ENCODE peak calls at places on chromosomes 4 and X, in nine cellular contexts. Y is choroid plexus epithelial cell, E is GM10248, H is prostate gland, X is WERI-Rb-1, D is AG10803, V is A549, Q is Panc1, T is endodermal cell. G is an unnamed sample.
A peak's percentile ranks its signal among the peaks of the same experiment; 100 is the strongest.

GRCh38 chrX:31132803-31133202 is 61.0 kb upstream of the FTHL17 start:
- DNase-seq in Y (no peak), E (no peak), H (no peak), X (no peak), D (no peak), V (no peak), Q (no peak), T (no peak), G (no peak)

GRCh38 chrX:103554687-103555417 is 30.5 kb upstream of the TCEAL4 start:
- DNase-seq in Y (peak; percentile 72), E (peak; percentile 36), H (peak; percentile 29), X (peak; percentile 26), D (peak; percentile 36), V (no peak), Q (no peak), T (peak; percentile 92), G (peak; percentile 50)

GRCh38 chr4:80114732-80115265 is 41.8 kb upstream of the ANTXR2 start:
- DNase-seq in Y (no peak), E (no peak), H (no peak), X (no peak), D (no peak), V (no peak), Q (no peak), T (no peak), G (no peak)

GRCh38 chr4:70190579-70190978 is 4.9 kb upstream of the ODAM start:
- DNase-seq in Y (no peak), E (no peak), H (no peak), X (no peak), D (no peak), V (no peak), Q (no peak), T (no peak), G (no peak)

GRCh38 chrX:77415161-77415560 is 32.0 kb upstream of the FGF16 start:
- DNase-seq in Y (no peak), E (no peak), H (no peak), X (no peak), D (no peak), V (no peak), Q (no peak), T (peak; percentile 53), G (no peak)

GRCh38 chr4:113355550-113356371 is 306.3 kb downstream of the ANK2 start:
- DNase-seq in Y (peak; percentile 83), E (peak; percentile 68), H (no peak), X (no peak), D (peak; percentile 91), V (no peak), Q (no peak), T (peak; percentile 46), G (no peak)

GRCh38 chr4:2318885-2319284 is 57.0 kb upstream of the MXD4 start:
- DNase-seq in Y (no peak), E (peak; percentile 9), H (no peak), X (no peak), D (no peak), V (no peak), Q (no peak), T (no peak), G (no peak)

GRCh38 chr4:71694946-71695345 is 88.9 kb downstream of the GC start:
- DNase-seq in Y (no peak), E (no peak), H (no peak), X (no peak), D (peak; percentile 61), V (no peak), Q (no peak), T (no peak), G (no peak)

GRCh38 chrX:1391707-1392375 is at the start of gene SLC25A6:
- DNase-seq in Y (peak; percentile 99), E (peak; percentile 100), H (peak; percentile 99), X (peak; percentile 98), D (peak; percentile 96), V (peak; percentile 98), Q (peak; percentile 30), T (peak; percentile 99), G (peak; percentile 99)

GRCh38 chr4:22312113-22312512 is 203.8 kb downstream of the ADGRA3 start:
- DNase-seq in Y (no peak), E (no peak), H (no peak), X (no peak), D (no peak), V (no peak), Q (no peak), T (no peak), G (no peak)

GRCh38 chr4:17958185-17958584 is 63.4 kb downstream of the LCORL start:
- DNase-seq in Y (no peak), E (no peak), H (no peak), X (no peak), D (no peak), V (no peak), Q (no peak), T (no peak), G (no peak)

GRCh38 chr4:23903859-23904438 is 14.1 kb upstream of the PPARGC1A start:
- DNase-seq in Y (no peak), E (no peak), H (peak; percentile 21), X (no peak), D (no peak), V (no peak), Q (no peak), T (no peak), G (no peak)

GRCh38 chr4:17816142-17816541 is 5.4 kb downstream of the NCAPG start:
- DNase-seq in Y (no peak), E (no peak), H (no peak), X (no peak), D (no peak), V (no peak), Q (no peak), T (no peak), G (no peak)

GRCh38 chr4:154497901-154498300 is 6.3 kb upstream of the DCHS2 start:
- DNase-seq in Y (no peak), E (no peak), H (no peak), X (no peak), D (peak; percentile 31), V (no peak), Q (no peak), T (no peak), G (no peak)

GRCh38 chrX:24334473-24334872 is 20.6 kb upstream of the SUPT20HL2 start:
- DNase-seq in Y (no peak), E (no peak), H (no peak), X (no peak), D (no peak), V (no peak), Q (no peak), T (no peak), G (no peak)

GRCh38 chr4:165464813-165465381 is 86.1 kb downstream of the CPE start:
- DNase-seq in Y (peak; percentile 74), E (peak; percentile 59), H (no peak), X (no peak), D (peak; percentile 57), V (peak; percentile 26), Q (no peak), T (no peak), G (no peak)

GRCh38 chr4:154361450-154361849 is 130.1 kb downstream of the DCHS2 start:
- DNase-seq in Y (no peak), E (no peak), H (no peak), X (no peak), D (no peak), V (no peak), Q (no peak), T (no peak), G (no peak)

GRCh38 chr4:123599061-123599919 is 202.7 kb downstream of the SPRY1 start:
- DNase-seq in Y (peak; percentile 91), E (no peak), H (no peak), X (no peak), D (peak; percentile 82), V (no peak), Q (no peak), T (no peak), G (no peak)

GRCh38 chr4:6986067-6986780 is 56.9 kb upstream of the TADA2B start:
- DNase-seq in Y (peak; percentile 86), E (no peak), H (peak; percentile 50), X (peak; percentile 45), D (peak; percentile 77), V (peak; percentile 23), Q (no peak), T (peak; percentile 74), G (no peak)
- TF ChIP-seq CTCF in Y (no peak), E (no peak), H (no peak), X (no peak), D (no peak), V (no peak), Q (no peak), T (no peak), G (no peak)

GRCh38 chr4:105257817-105258495 is 111.3 kb downstream of the TET2 start:
- DNase-seq in Y (peak; percentile 10), E (no peak), H (no peak), X (no peak), D (no peak), V (no peak), Q (no peak), T (no peak), G (no peak)
- TF ChIP-seq CTCF in Y (peak; percentile 39), E (no peak), H (no peak), X (no peak), D (no peak), V (no peak), Q (peak; percentile 15), T (peak; percentile 35), G (no peak)

DNA sequence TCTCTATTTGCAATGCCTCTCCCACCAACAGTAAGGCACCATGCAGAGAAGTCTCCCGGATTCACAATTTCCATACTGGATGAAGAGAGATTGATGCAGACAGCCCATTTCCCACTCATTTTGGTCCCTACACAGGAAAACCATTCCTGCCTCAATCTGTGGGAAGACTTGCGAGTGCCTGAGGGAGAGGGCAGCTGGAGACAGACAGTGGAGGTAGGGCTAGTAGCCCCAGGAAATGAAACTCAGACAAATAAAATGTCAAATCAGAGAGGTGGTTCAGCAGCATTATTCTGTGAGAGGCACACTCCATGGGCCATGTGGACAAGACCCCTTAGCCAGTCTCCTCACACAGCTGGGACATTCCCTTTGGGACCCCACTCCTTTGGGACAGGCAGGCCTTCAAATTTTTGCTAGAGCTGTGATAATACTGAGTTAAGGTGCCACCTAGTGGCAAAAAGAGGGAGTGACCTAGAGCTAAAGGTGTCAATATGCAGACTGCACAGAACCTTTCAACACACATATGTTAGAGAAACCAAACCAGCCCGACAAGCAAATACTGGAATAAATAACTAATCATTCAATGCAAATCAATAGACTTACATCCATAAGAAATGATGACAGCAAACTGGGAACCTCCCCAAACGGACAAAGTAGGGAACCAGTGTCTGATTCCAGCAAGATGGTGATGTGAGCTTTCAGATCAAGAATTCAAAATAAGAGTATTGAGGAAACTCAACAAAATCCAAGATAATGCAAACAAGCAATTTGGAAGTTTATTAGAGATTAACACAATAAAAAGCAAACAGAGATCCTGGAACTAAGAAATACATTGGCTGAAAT is 1865.3 kb upstream of the AGA start:
- DNase-seq in Y (peak; percentile 26), E (peak; percentile 15), H (peak; percentile 5), X (peak; percentile 48), D (peak; percentile 3), V (peak; percentile 13), Q (peak; percentile 20), T (peak; percentile 87), G (peak; percentile 59)
- TF ChIP-seq CTCF in Y (peak; percentile 55), E (peak; percentile 64), H (no peak), X (peak; percentile 69), D (peak; percentile 57), V (peak; percentile 44), Q (peak; percentile 64), T (peak; percentile 90), G (peak; percentile 80)

DNA sequence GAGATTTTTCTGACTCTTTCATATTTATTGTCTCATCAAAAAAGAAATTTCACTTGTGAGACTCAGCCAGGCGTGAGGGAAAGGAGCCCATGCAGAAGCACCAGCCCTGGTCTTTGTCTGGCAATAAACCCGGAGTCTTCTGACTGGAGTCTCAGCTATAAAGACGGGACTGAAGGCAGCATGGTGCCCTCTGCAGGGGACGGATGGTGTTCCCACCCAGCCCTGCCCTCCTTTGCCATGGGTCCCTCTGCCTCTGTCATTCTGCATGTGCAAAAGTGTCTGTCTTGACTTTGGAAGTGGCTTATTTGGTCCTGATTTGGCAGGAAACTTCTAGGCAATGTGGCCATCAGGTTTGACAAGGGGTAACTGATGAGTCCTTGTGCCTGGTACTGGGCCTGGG is 14.3 kb downstream of the ZNF185 start:
- DNase-seq in Y (no peak), E (no peak), H (no peak), X (no peak), D (no peak), V (no peak), Q (no peak), T (no peak), G (no peak)
- TF ChIP-seq CTCF in Y (peak; percentile 13), E (no peak), H (no peak), X (peak; percentile 70), D (no peak), V (no peak), Q (no peak), T (peak; percentile 61), G (no peak)

G was measured in neural crest cell.